ENCODE peak calls at places on chromosome 14, in nine cellular contexts. One of them, this sample, is unnamed.

GRCh38 chr14:104393898-104394605 is 185.5 kb upstream of the C14orf180 start:
- DNase-seq in thoracic aorta: no peak
- DNase-seq in CD4-positive, alpha-beta memory T cell: peak; percentile 88
- DNase-seq in mammary epithelial cell: no peak
- DNase-seq in stomach: peak; percentile 63
- DNase-seq in HepG2: no peak
- DNase-seq in A549: no peak
- DNase-seq in Karpas-422: peak; percentile 99
- DNase-seq in H9: peak; percentile 24
- DNase-seq in this sample: peak; percentile 68

GRCh38 chr14:90627478-90627877 is 188.8 kb downstream of the TTC7B start:
- DNase-seq in A549: no peak
- DNase-seq in stomach: no peak
- DNase-seq in HepG2: no peak
- DNase-seq in H9: no peak
- DNase-seq in mammary epithelial cell: no peak
- DNase-seq in CD4-positive, alpha-beta memory T cell: no peak
- DNase-seq in thoracic aorta: no peak
- DNase-seq in Karpas-422: no peak
- DNase-seq in this sample: no peak

GRCh38 chr14:60514378-60515243 is 5.7 kb downstream of the SIX6 start:
- DNase-seq in H9: peak; percentile 83
- DNase-seq in A549: peak; percentile 17
- DNase-seq in HepG2: peak; percentile 41
- DNase-seq in mammary epithelial cell: no peak
- DNase-seq in stomach: no peak
- DNase-seq in thoracic aorta: no peak
- DNase-seq in CD4-positive, alpha-beta memory T cell: no peak
- DNase-seq in Karpas-422: no peak
- DNase-seq in this sample: peak; percentile 64

GRCh38 chr14:104681689-104682074 is 7.7 kb upstream of the INF2 start:
- DNase-seq in CD4-positive, alpha-beta memory T cell: no peak
- DNase-seq in Karpas-422: no peak
- DNase-seq in H9: peak; percentile 94
- DNase-seq in stomach: peak; percentile 92
- DNase-seq in thoracic aorta: peak; percentile 73
- DNase-seq in A549: peak; percentile 91
- DNase-seq in mammary epithelial cell: peak; percentile 77
- DNase-seq in HepG2: peak; percentile 46
- DNase-seq in this sample: peak; percentile 87

GRCh38 chr14:72634910-72635647 is 258.8 kb downstream of the DPF3 start:
- DNase-seq in Karpas-422: no peak
- DNase-seq in HepG2: no peak
- DNase-seq in stomach: no peak
- DNase-seq in thoracic aorta: no peak
- DNase-seq in A549: no peak
- DNase-seq in CD4-positive, alpha-beta memory T cell: no peak
- DNase-seq in mammary epithelial cell: no peak
- DNase-seq in H9: no peak
- DNase-seq in this sample: no peak

GRCh38 chr14:106733771-106734170 is 1207.4 kb downstream of the TMEM121 start:
- DNase-seq in mammary epithelial cell: no peak
- DNase-seq in A549: no peak
- DNase-seq in HepG2: no peak
- DNase-seq in CD4-positive, alpha-beta memory T cell: no peak
- DNase-seq in Karpas-422: no peak
- DNase-seq in stomach: no peak
- DNase-seq in thoracic aorta: no peak
- DNase-seq in H9: no peak
- DNase-seq in this sample: no peak

GRCh38 chr14:77406718-77407117 is 16.6 kb downstream of the NOXRED1 start:
- DNase-seq in HepG2: no peak
- DNase-seq in stomach: no peak
- DNase-seq in mammary epithelial cell: no peak
- DNase-seq in thoracic aorta: no peak
- DNase-seq in CD4-positive, alpha-beta memory T cell: no peak
- DNase-seq in Karpas-422: no peak
- DNase-seq in A549: no peak
- DNase-seq in H9: no peak
- DNase-seq in this sample: no peak

GRCh38 chr14:83467811-83468210 is 1934.2 kb upstream of the SEL1L start:
- DNase-seq in mammary epithelial cell: no peak
- DNase-seq in HepG2: no peak
- DNase-seq in H9: no peak
- DNase-seq in A549: no peak
- DNase-seq in CD4-positive, alpha-beta memory T cell: no peak
- DNase-seq in thoracic aorta: no peak
- DNase-seq in stomach: no peak
- DNase-seq in Karpas-422: no peak
- DNase-seq in this sample: no peak

GRCh38 chr14:50357124-50357523 is 39.6 kb downstream of the CDKL1 start:
- DNase-seq in H9: no peak
- DNase-seq in A549: no peak
- DNase-seq in mammary epithelial cell: no peak
- DNase-seq in CD4-positive, alpha-beta memory T cell: no peak
- DNase-seq in stomach: no peak
- DNase-seq in thoracic aorta: no peak
- DNase-seq in Karpas-422: no peak
- DNase-seq in HepG2: no peak
- DNase-seq in this sample: no peak

GRCh38 chr14:105487449-105487985 is 831 bp downstream of the CRIP1 start:
- DNase-seq in Karpas-422: peak; percentile 85
- DNase-seq in A549: no peak
- DNase-seq in H9: no peak
- DNase-seq in HepG2: no peak
- DNase-seq in CD4-positive, alpha-beta memory T cell: peak; percentile 82
- DNase-seq in thoracic aorta: no peak
- DNase-seq in mammary epithelial cell: no peak
- DNase-seq in stomach: peak; percentile 62
- DNase-seq in this sample: peak; percentile 88

GRCh38 chr14:77186911-77187648 is 5.5 kb downstream of the TMEM63C start:
- DNase-seq in HepG2: no peak
- DNase-seq in Karpas-422: no peak
- DNase-seq in mammary epithelial cell: peak; percentile 85
- DNase-seq in stomach: peak; percentile 47
- DNase-seq in CD4-positive, alpha-beta memory T cell: no peak
- DNase-seq in A549: no peak
- DNase-seq in thoracic aorta: no peak
- DNase-seq in H9: no peak
- DNase-seq in this sample: no peak

GRCh38 chr14:104395276-104395675 is 184.3 kb upstream of the C14orf180 start:
- DNase-seq in Karpas-422: peak; percentile 83
- DNase-seq in H9: peak; percentile 11
- DNase-seq in mammary epithelial cell: no peak
- DNase-seq in CD4-positive, alpha-beta memory T cell: no peak
- DNase-seq in thoracic aorta: no peak
- DNase-seq in stomach: peak; percentile 21
- DNase-seq in A549: no peak
- DNase-seq in HepG2: no peak
- DNase-seq in this sample: no peak

GRCh38 chr14:72904840-72905561 is 11.1 kb upstream of the DPF3 start:
- DNase-seq in mammary epithelial cell: peak; percentile 66
- DNase-seq in thoracic aorta: no peak
- DNase-seq in A549: peak; percentile 73
- DNase-seq in Karpas-422: peak; percentile 92
- DNase-seq in HepG2: peak; percentile 53
- DNase-seq in CD4-positive, alpha-beta memory T cell: peak; percentile 57
- DNase-seq in H9: peak; percentile 52
- DNase-seq in stomach: peak; percentile 59
- DNase-seq in this sample: no peak

GRCh38 chr14:50855558-50855957 is 16.3 kb upstream of the ABHD12B start:
- DNase-seq in stomach: no peak
- DNase-seq in HepG2: no peak
- DNase-seq in Karpas-422: no peak
- DNase-seq in thoracic aorta: no peak
- DNase-seq in mammary epithelial cell: no peak
- DNase-seq in CD4-positive, alpha-beta memory T cell: no peak
- DNase-seq in H9: no peak
- DNase-seq in A549: no peak
- DNase-seq in this sample: no peak

GRCh38 chr14:93731753-93732152 is 56.5 kb downstream of the PRIMA1 start:
- DNase-seq in mammary epithelial cell: no peak
- DNase-seq in thoracic aorta: no peak
- DNase-seq in A549: no peak
- DNase-seq in HepG2: no peak
- DNase-seq in Karpas-422: no peak
- DNase-seq in H9: no peak
- DNase-seq in stomach: no peak
- DNase-seq in CD4-positive, alpha-beta memory T cell: no peak
- DNase-seq in this sample: no peak

DNA sequence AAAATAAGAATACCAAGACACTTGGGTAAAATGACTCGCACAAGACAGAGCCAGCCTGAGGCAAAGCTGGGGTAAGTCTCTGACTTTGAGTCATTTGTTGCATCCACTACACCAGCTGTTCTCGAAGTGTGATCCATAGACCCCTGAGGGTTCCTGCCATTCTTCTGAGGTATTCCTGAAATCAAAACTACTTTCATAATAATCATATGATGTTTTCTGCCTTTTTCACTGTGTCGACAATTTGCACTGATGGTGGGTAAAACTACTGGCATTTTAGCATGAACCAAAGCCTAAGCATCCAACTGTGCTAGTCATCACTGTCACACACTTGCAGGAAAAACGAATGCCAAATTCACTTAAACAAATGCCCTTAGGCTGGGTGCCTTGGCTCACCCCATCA is 135.5 kb upstream of the FUT8 start:
- DNase-seq in stomach: no peak
- DNase-seq in H9: no peak
- DNase-seq in Karpas-422: no peak
- DNase-seq in HepG2: no peak
- DNase-seq in thoracic aorta: no peak
- DNase-seq in mammary epithelial cell: peak; percentile 73
- DNase-seq in CD4-positive, alpha-beta memory T cell: no peak
- DNase-seq in A549: no peak
- DNase-seq in this sample: no peak
- H3K27ac ChIP-seq in stomach: no peak overlapping the region
- H3K27ac ChIP-seq in H9: no peak overlapping the region
- H3K27ac ChIP-seq in Karpas-422: no peak overlapping the region
- H3K27ac ChIP-seq in HepG2: no peak overlapping the region
- H3K27ac ChIP-seq in thoracic aorta: no peak overlapping the region
- H3K27ac ChIP-seq in mammary epithelial cell: no peak overlapping the region
- H3K27ac ChIP-seq in CD4-positive, alpha-beta memory T cell: no peak overlapping the region
- H3K27ac ChIP-seq in A549: no peak overlapping the region
- H3K27ac ChIP-seq in this sample: no peak overlapping the region

DNA sequence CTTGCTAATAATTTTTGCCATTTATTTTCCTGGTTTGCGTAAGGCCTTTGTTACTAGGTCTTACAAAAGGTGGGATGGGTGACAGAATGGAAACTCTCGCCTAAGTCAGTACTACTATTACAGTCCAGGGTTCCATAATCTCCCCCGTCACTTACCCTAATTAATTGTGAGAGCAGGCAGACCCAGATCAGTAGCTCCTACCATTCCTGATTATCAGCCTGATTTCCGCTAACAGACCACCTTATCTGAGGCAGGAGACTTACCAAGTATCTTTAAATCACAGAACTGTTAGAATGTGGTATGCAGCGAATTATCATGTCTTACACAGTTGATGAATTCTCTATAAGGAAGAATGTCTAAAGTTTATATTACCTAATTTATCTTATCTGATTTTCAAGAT is 234.7 kb downstream of the FOXN3 start:
- DNase-seq in Karpas-422: no peak
- DNase-seq in H9: no peak
- DNase-seq in A549: no peak
- DNase-seq in thoracic aorta: no peak
- DNase-seq in CD4-positive, alpha-beta memory T cell: no peak
- DNase-seq in HepG2: no peak
- DNase-seq in stomach: no peak
- DNase-seq in mammary epithelial cell: no peak
- DNase-seq in this sample: no peak
- H3K27ac ChIP-seq in Karpas-422: no peak overlapping the region
- H3K27ac ChIP-seq in H9: no peak overlapping the region
- H3K27ac ChIP-seq in A549: no peak overlapping the region
- H3K27ac ChIP-seq in thoracic aorta: no peak overlapping the region
- H3K27ac ChIP-seq in CD4-positive, alpha-beta memory T cell: no peak overlapping the region
- H3K27ac ChIP-seq in HepG2: no peak overlapping the region
- H3K27ac ChIP-seq in stomach: no peak overlapping the region
- H3K27ac ChIP-seq in mammary epithelial cell: no peak overlapping the region
- H3K27ac ChIP-seq in this sample: no peak overlapping the region

GRCh38 chr14:88044782-88045446 is 40.0 kb downstream of the GPR65 start:
- DNase-seq in A549: no peak
- DNase-seq in HepG2: peak; percentile 48
- DNase-seq in stomach: no peak
- DNase-seq in thoracic aorta: no peak
- DNase-seq in Karpas-422: no peak
- DNase-seq in CD4-positive, alpha-beta memory T cell: no peak
- DNase-seq in H9: no peak
- DNase-seq in mammary epithelial cell: no peak
- DNase-seq in this sample: no peak
- H3K27ac ChIP-seq in A549: peak overlapping the region; percentile 75
- H3K27ac ChIP-seq in HepG2: peak overlapping the region; percentile 89
- H3K27ac ChIP-seq in stomach: no peak overlapping the region
- H3K27ac ChIP-seq in thoracic aorta: no peak overlapping the region
- H3K27ac ChIP-seq in Karpas-422: no peak overlapping the region
- H3K27ac ChIP-seq in CD4-positive, alpha-beta memory T cell: no peak overlapping the region
- H3K27ac ChIP-seq in H9: no peak overlapping the region
- H3K27ac ChIP-seq in mammary epithelial cell: no peak overlapping the region
- H3K27ac ChIP-seq in this sample: peak overlapping the region; percentile 58

DNA sequence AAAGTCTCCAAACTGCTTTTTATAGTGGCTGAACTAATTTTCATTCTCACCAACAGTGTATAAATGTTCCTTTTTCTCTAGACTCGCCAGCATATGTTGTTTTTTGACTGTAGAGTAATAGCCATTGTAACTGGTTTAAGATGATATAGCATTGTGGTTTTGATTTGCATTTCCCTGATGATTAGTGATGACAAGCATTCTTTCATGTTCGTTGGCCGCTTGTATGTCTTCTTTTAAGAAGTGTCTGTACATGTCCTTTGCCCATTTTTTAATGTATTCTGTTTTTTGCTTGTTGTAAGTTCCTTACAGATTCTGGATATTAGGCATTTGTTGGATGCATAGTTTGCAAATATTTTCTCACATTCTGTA is 404.9 kb downstream of the FLRT2 start:
- DNase-seq in Karpas-422: peak; percentile 75
- DNase-seq in H9: no peak
- DNase-seq in stomach: no peak
- DNase-seq in A549: no peak
- DNase-seq in HepG2: no peak
- DNase-seq in thoracic aorta: no peak
- DNase-seq in CD4-positive, alpha-beta memory T cell: no peak
- DNase-seq in mammary epithelial cell: peak; percentile 25
- DNase-seq in this sample: no peak
- H3K27ac ChIP-seq in Karpas-422: peak overlapping the region; percentile 46
- H3K27ac ChIP-seq in H9: no peak overlapping the region
- H3K27ac ChIP-seq in stomach: peak overlapping the region; percentile 41
- H3K27ac ChIP-seq in A549: peak overlapping the region; percentile 57
- H3K27ac ChIP-seq in HepG2: no peak overlapping the region
- H3K27ac ChIP-seq in thoracic aorta: no peak overlapping the region
- H3K27ac ChIP-seq in CD4-positive, alpha-beta memory T cell: peak overlapping the region; percentile 67
- H3K27ac ChIP-seq in mammary epithelial cell: no peak overlapping the region
- H3K27ac ChIP-seq in this sample: peak overlapping the region; percentile 73

GRCh38 chr14:99064262-99064954 is 207.6 kb downstream of the BCL11B start:
- DNase-seq in stomach: no peak
- DNase-seq in A549: no peak
- DNase-seq in mammary epithelial cell: peak; percentile 89
- DNase-seq in HepG2: no peak
- DNase-seq in Karpas-422: no peak
- DNase-seq in CD4-positive, alpha-beta memory T cell: no peak
- DNase-seq in thoracic aorta: no peak
- DNase-seq in H9: peak; percentile 10
- DNase-seq in this sample: no peak
- H3K27ac ChIP-seq in stomach: no peak overlapping the region
- H3K27ac ChIP-seq in A549: no peak overlapping the region
- H3K27ac ChIP-seq in mammary epithelial cell: peak overlapping the region; percentile 76
- H3K27ac ChIP-seq in HepG2: no peak overlapping the region
- H3K27ac ChIP-seq in Karpas-422: no peak overlapping the region
- H3K27ac ChIP-seq in CD4-positive, alpha-beta memory T cell: no peak overlapping the region
- H3K27ac ChIP-seq in thoracic aorta: no peak overlapping the region
- H3K27ac ChIP-seq in H9: no peak overlapping the region
- H3K27ac ChIP-seq in this sample: no peak overlapping the region

This sample was measured in upper lobe of right lung.